ENCODE peak calls at places on chromosome 14, in eight cellular contexts. P, F, J, L, R, D, Y and H are unnamed samples.
A peak's percentile ranks its signal among the peaks of the same experiment; 100 is the strongest.

GRCh38 chr14:100246136-100246535 is 7.2 kb downstream of the YY1 start:
- DNase-seq in P (no peak), F (no peak), J (no peak), L (no peak), R (peak; percentile 33), D (no peak), Y (no peak), H (no peak)

GRCh38 chr14:39107624-39108023 is 4.6 kb upstream of the SEC23A start:
- DNase-seq in P (no peak), F (peak; percentile 67), J (peak; percentile 43), L (peak; percentile 48), R (no peak), D (no peak), Y (no peak), H (no peak)

GRCh38 chr14:74478996-74479635 is 14.0 kb downstream of the NPC2 start:
- DNase-seq in P (no peak), F (peak; percentile 40), J (no peak), L (peak; percentile 21), R (no peak), D (no peak), Y (no peak), H (no peak)

GRCh38 chr14:85444685-85445084 is 85.3 kb upstream of the FLRT2 start:
- DNase-seq in P (no peak), F (peak; percentile 14), J (no peak), L (peak; percentile 69), R (no peak), D (no peak), Y (no peak), H (no peak)

GRCh38 chr14:96781371-96781770 is 15.8 kb upstream of the VRK1 start:
- DNase-seq in P (no peak), F (no peak), J (no peak), L (no peak), R (no peak), D (no peak), Y (no peak), H (no peak)

GRCh38 chr14:89267163-89267562 is 149.9 kb downstream of the FOXN3 start:
- DNase-seq in P (no peak), F (no peak), J (no peak), L (no peak), R (no peak), D (no peak), Y (no peak), H (no peak)

GRCh38 chr14:60166144-60166543 is 946 bp upstream of the DHRS7 start:
- DNase-seq in P (no peak), F (no peak), J (no peak), L (no peak), R (no peak), D (no peak), Y (no peak), H (no peak)

GRCh38 chr14:92495041-92495440 is 18.5 kb upstream of the RIN3 start:
- DNase-seq in P (peak; percentile 42), F (no peak), J (no peak), L (peak; percentile 53), R (no peak), D (no peak), Y (no peak), H (no peak)

GRCh38 chr14:33271216-33271615 is 332.5 kb downstream of the NPAS3 start:
- DNase-seq in P (no peak), F (no peak), J (no peak), L (no peak), R (no peak), D (no peak), Y (no peak), H (no peak)

GRCh38 chr14:93549578-93549977 is 118.8 kb downstream of the UNC79 start:
- DNase-seq in P (no peak), F (no peak), J (no peak), L (peak; percentile 45), R (no peak), D (no peak), Y (no peak), H (no peak)

GRCh38 chr14:23941669-23942068 is 11.9 kb upstream of the DHRS4 start:
- DNase-seq in P (no peak), F (no peak), J (no peak), L (no peak), R (no peak), D (no peak), Y (no peak), H (no peak)

GRCh38 chr14:34348592-34348991 is 113.4 kb downstream of the SPTSSA start:
- DNase-seq in P (no peak), F (no peak), J (no peak), L (no peak), R (no peak), D (no peak), Y (no peak), H (no peak)

GRCh38 chr14:104992501-104992900 is 6.9 kb downstream of the CLBA1 start:
- DNase-seq in P (no peak), F (no peak), J (no peak), L (no peak), R (peak; percentile 7), D (no peak), Y (no peak), H (no peak)

GRCh38 chr14:70698288-70698687 is 56.6 kb downstream of the TTC9 start:
- DNase-seq in P (no peak), F (no peak), J (peak; percentile 59), L (no peak), R (no peak), D (no peak), Y (no peak), H (no peak)

GRCh38 chr14:29016050-29016900 is 249.7 kb downstream of the FOXG1 start:
- DNase-seq in P (no peak), F (peak; percentile 59), J (peak; percentile 9), L (peak; percentile 63), R (peak; percentile 11), D (no peak), Y (no peak), H (no peak)

GRCh38 chr14:72891666-72892102 is 2.2 kb downstream of the DPF3 start:
- DNase-seq in P (no peak), F (no peak), J (no peak), L (peak; percentile 69), R (no peak), D (no peak), Y (no peak), H (no peak)

GRCh38 chr14:103191856-103192835 is 68.9 kb downstream of the TNFAIP2 start:
- DNase-seq in P (no peak), F (no peak), J (no peak), L (no peak), R (no peak), D (no peak), Y (no peak), H (no peak)

GRCh38 chr14:65999865-66000264 is 486.3 kb upstream of the CCDC196 start:
- DNase-seq in P (no peak), F (no peak), J (no peak), L (no peak), R (no peak), D (no peak), Y (no peak), H (no peak)

GRCh38 chr14:35349966-35350365 is 54.6 kb downstream of the NFKBIA start:
- DNase-seq in P (no peak), F (no peak), J (no peak), L (no peak), R (no peak), D (no peak), Y (no peak), H (no peak)

GRCh38 chr14:71591929-71592328 is 340.3 kb upstream of the RGS6 start:
- DNase-seq in P (no peak), F (peak; percentile 39), J (peak; percentile 31), L (peak; percentile 84), R (no peak), D (no peak), Y (no peak), H (no peak)

GRCh38 chr14:38716871-38717270 is 386.2 kb downstream of the SEC23A start:
- DNase-seq in P (no peak), F (no peak), J (no peak), L (peak; percentile 33), R (no peak), D (no peak), Y (no peak), H (no peak)

GRCh38 chr14:62667515-62667914 is 377.7 kb downstream of the KCNH5 start:
- DNase-seq in P (no peak), F (no peak), J (no peak), L (peak; percentile 46), R (no peak), D (no peak), Y (no peak), H (no peak)

GRCh38 chr14:64947710-64948611 is 5.4 kb upstream of the GPX2 start:
- DNase-seq in P (no peak), F (no peak), J (no peak), L (no peak), R (no peak), D (no peak), Y (no peak), H (no peak)

DNA sequence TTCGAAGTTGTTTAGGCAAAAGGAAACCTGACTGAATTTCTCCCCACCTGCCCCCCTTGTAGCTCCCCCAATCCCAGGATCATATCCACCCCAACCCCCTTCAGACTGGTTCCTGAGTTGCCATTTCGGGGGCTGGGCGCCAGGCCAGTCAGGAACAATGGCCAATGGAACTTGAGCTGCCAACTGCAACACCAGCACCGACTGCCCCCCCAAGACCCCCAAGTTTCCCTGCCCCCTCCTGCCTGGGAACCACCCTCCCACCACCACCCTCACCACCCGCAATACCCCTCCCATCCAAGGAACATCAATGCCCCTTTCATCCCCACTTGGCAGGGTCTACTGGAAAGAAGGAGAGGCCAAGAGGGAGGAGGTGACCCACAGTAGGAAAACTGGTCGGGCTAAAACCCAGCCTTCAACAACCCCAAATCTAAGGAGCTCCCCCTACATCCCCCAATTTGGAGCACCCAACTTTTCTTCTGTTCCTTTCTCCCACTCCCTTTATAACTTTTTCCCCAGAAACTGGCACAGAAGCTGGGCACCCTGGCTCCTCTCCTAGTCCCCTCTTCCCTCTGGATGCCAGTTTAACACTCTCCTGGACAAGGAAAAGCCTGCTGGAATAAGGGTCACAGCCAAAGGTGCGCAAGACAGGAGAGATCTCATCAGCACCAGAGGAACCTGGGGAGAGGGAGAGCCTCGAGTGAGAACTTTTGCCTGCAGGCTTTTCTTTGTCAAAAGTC is 1.6 kb upstream of the NDRG2 start:
- DNase-seq in P (no peak), F (no peak), J (no peak), L (no peak), R (peak; percentile 36), D (no peak), Y (peak; percentile 78), H (no peak)
- H3K27ac ChIP-seq in P (peak overlapping the region; percentile 97), F (no peak overlapping the region), J (no peak overlapping the region), L (no peak overlapping the region), R (no peak overlapping the region), D (peak overlapping the region; percentile 84), Y (peak overlapping the region; percentile 100), H (no peak overlapping the region)

GRCh38 chr14:95469134-95469481 is 47.3 kb downstream of the SYNE3 start:
- DNase-seq in P (no peak), F (no peak), J (no peak), L (no peak), R (no peak), D (no peak), Y (no peak), H (no peak)
- H3K27ac ChIP-seq in P (no peak overlapping the region), F (no peak overlapping the region), J (no peak overlapping the region), L (no peak overlapping the region), R (no peak overlapping the region), D (no peak overlapping the region), Y (no peak overlapping the region), H (peak overlapping the region; percentile 39)

GRCh38 chr14:54976316-54976715 is 50.6 kb downstream of the WDHD1 start:
- DNase-seq in P (no peak), F (peak; percentile 71), J (peak; percentile 40), L (peak; percentile 32), R (no peak), D (no peak), Y (no peak), H (no peak)
- H3K27ac ChIP-seq in P (no peak overlapping the region), F (no peak overlapping the region), J (peak overlapping the region; percentile 88), L (no peak overlapping the region), R (no peak overlapping the region), D (no peak overlapping the region), Y (no peak overlapping the region), H (no peak overlapping the region)

GRCh38 chr14:90696728-90697127 is 119.5 kb downstream of the TTC7B start:
- DNase-seq in P (no peak), F (no peak), J (no peak), L (peak; percentile 11), R (no peak), D (no peak), Y (no peak), H (no peak)
- H3K27ac ChIP-seq in P (peak overlapping the region; percentile 79), F (no peak overlapping the region), J (no peak overlapping the region), L (peak overlapping the region; percentile 94), R (no peak overlapping the region), D (peak overlapping the region; percentile 76), Y (peak overlapping the region; percentile 71), H (no peak overlapping the region)